ENCODE peak calls at places on chromosomes 1 and 21, in four cellular contexts. O is M059J, E is T-helper 9 cell, P is progenitor cell of endocrine pancreas. L is an unnamed sample.

GRCh38 chr1:228141082-228141870 is 1.2 kb downstream of the GUK1 start:
- DNase-seq in O (peak; percentile 78), E (no peak), P (no peak), L (peak; percentile 14)

GRCh38 chr1:10737268-10737624 is 59.2 kb downstream of the CASZ1 start:
- DNase-seq in O (no peak), E (no peak), P (no peak), L (no peak)

GRCh38 chr1:248824301-248824700 is 1.4 kb downstream of the SH3BP5L start:
- DNase-seq in O (no peak), E (no peak), P (no peak), L (no peak)

GRCh38 chr1:174626031-174627020 is 178.6 kb downstream of the GPR52 start:
- DNase-seq in O (peak; percentile 63), E (no peak), P (no peak), L (no peak)

GRCh38 chr1:154176341-154176740 is 15.6 kb downstream of the TPM3 start:
- DNase-seq in O (peak; percentile 70), E (no peak), P (no peak), L (no peak)

GRCh38 chr1:56644941-56645662 is at the start of gene PRKAA2:
- DNase-seq in O (peak; percentile 46), E (no peak), P (peak; percentile 62), L (no peak)

GRCh38 chr21:41953831-41954653 is at the start of gene C2CD2:
- DNase-seq in O (peak; percentile 71), E (no peak), P (peak; percentile 34), L (no peak)

GRCh38 chr1:17878837-17879236 is 123.7 kb downstream of the ACTL8 start:
- DNase-seq in O (peak; percentile 94), E (no peak), P (no peak), L (no peak)

GRCh38 chr1:58727363-58727762 is 27.5 kb upstream of the MYSM1 start:
- DNase-seq in O (peak; percentile 99), E (no peak), P (no peak), L (no peak)

GRCh38 chr21:38496224-38496623 is 2.1 kb downstream of the ERG start:
- DNase-seq in O (no peak), E (no peak), P (no peak), L (no peak)

GRCh38 chr21:41426656-41427311 is 745 bp downstream of the MX1 start:
- DNase-seq in O (no peak), E (no peak), P (no peak), L (no peak)

GRCh38 chr1:187443939-187444338 is 615.2 kb downstream of the PLA2G4A start:
- DNase-seq in O (no peak), E (no peak), P (no peak), L (no peak)

GRCh38 chr1:8061210-8061609 is 35.1 kb upstream of the ERRFI1 start:
- DNase-seq in O (peak; percentile 98), E (no peak), P (no peak), L (no peak)

GRCh38 chr1:109775408-109775807 is 11.7 kb upstream of the EPS8L3 start:
- DNase-seq in O (peak; percentile 54), E (no peak), P (no peak), L (no peak)

GRCh38 chr1:101144868-101145808 is 91.7 kb upstream of the S1PR1 start:
- DNase-seq in O (no peak), E (no peak), P (no peak), L (no peak)

L was measured in T-cell.